ENCODE peak calls at places on chromosomes 16 and 17, in six cellular contexts. P is GM23248, T is HCT116, M is astrocyte, J is HepG2, O is H1. N is an unnamed sample.

GRCh38 chr17:38925263-38925995 is at the start of gene LASP1NB:
- DNase-seq in P (peak; percentile 44), O (peak; percentile 76), M (peak; percentile 40), J (no peak), T (no peak), N (peak; percentile 51)

GRCh38 chr17:48472485-48473281 is 42.7 kb upstream of the SKAP1 start:
- DNase-seq in T (peak; percentile 60), P (peak; percentile 83), J (no peak), M (peak; percentile 92), O (no peak), N (no peak)

GRCh38 chr17:69978056-69978646 is 96.9 kb upstream of the KCNJ16 start:
- DNase-seq in T (no peak), M (no peak), P (no peak), O (no peak), J (no peak), N (no peak)

GRCh38 chr16:2239231-2239675 is 3.0 kb downstream of the DNASE1L2 start:
- DNase-seq in P (peak; percentile 32), O (no peak), M (no peak), J (no peak), T (no peak), N (no peak)

GRCh38 chr17:45146616-45147101 is 1.6 kb upstream of the HEXIM1 start:
- DNase-seq in O (no peak), P (peak; percentile 56), M (peak; percentile 95), J (no peak), T (no peak), N (peak; percentile 95)

GRCh38 chr17:77527836-77528505 is 387.2 kb downstream of the SEC14L1 start:
- DNase-seq in O (no peak), T (no peak), J (no peak), M (no peak), P (no peak), N (no peak)

GRCh38 chr17:681738-682137 is 32.9 kb downstream of the VPS53 start:
- DNase-seq in J (no peak), M (peak; percentile 84), P (peak; percentile 79), O (no peak), T (no peak), N (no peak)

GRCh38 chr16:69017036-69017783 is 88.2 kb upstream of the HAS3 start:
- DNase-seq in O (no peak), J (no peak), P (peak; percentile 77), T (peak; percentile 82), M (peak; percentile 81), N (peak; percentile 52)

GRCh38 chr17:3798273-3799180 is 2.5 kb downstream of the ITGAE start:
- DNase-seq in J (no peak), P (peak; percentile 9), T (no peak), O (no peak), M (no peak), N (no peak)

GRCh38 chr16:21952040-21952792 is 945 bp upstream of the UQCRC2 start:
- DNase-seq in J (peak; percentile 93), M (peak; percentile 48), P (peak; percentile 89), T (peak; percentile 66), O (peak; percentile 64), N (peak; percentile 67)

GRCh38 chr16:46947900-46948547 is 25.4 kb downstream of the DNAJA2 start:
- DNase-seq in O (no peak), J (peak; percentile 71), M (peak; percentile 4), P (peak; percentile 69), T (peak; percentile 29), N (peak; percentile 59)

GRCh38 chr16:77761204-77761603 is 27.2 kb upstream of the VAT1L start:
- DNase-seq in T (no peak), O (no peak), J (no peak), P (no peak), M (no peak), N (no peak)

GRCh38 chr17:49015924-49016774 is 19.0 kb downstream of the IGF2BP1 start:
- DNase-seq in J (no peak), P (peak; percentile 47), M (no peak), T (no peak), O (peak; percentile 35), N (no peak)

GRCh38 chr17:78534492-78535284 is 42.5 kb downstream of the DNAH17 start:
- DNase-seq in O (no peak), P (no peak), T (no peak), M (no peak), J (no peak), N (no peak)

GRCh38 chr16:47069841-47070584 is 73.7 kb downstream of the NETO2 start:
- DNase-seq in P (no peak), J (no peak), O (peak; percentile 23), M (no peak), T (no peak), N (no peak)

GRCh38 chr17:82315703-82316358 is 1.6 kb downstream of the CD7 start:
- DNase-seq in M (no peak), J (no peak), P (no peak), O (no peak), T (no peak), N (no peak)

GRCh38 chr16:57842606-57843005 is 40.3 kb upstream of the KIFC3 start:
- DNase-seq in P (no peak), M (no peak), T (no peak), J (no peak), O (no peak), N (peak; percentile 36)

GRCh38 chr16:73095142-73095791 is 47.3 kb upstream of the ZFHX3 start:
- DNase-seq in O (no peak), J (no peak), M (no peak), P (no peak), T (no peak), N (no peak)

GRCh38 chr17:31113939-31114338 is 19.2 kb downstream of the NF1 start:
- DNase-seq in O (no peak), M (no peak), J (no peak), T (no peak), P (no peak), N (no peak)

GRCh38 chr17:28716740-28717577 is 709 bp downstream of the RAB34 start:
- DNase-seq in M (peak; percentile 10), J (no peak), O (no peak), P (peak; percentile 73), T (no peak), N (peak; percentile 36)

GRCh38 chr17:52837502-52837901 is 679.0 kb upstream of the CA10 start:
- DNase-seq in M (no peak), P (no peak), J (no peak), O (no peak), T (no peak), N (no peak)

GRCh38 chr16:69301187-69301586 is 10.0 kb upstream of the VPS4A start:
- DNase-seq in T (no peak), O (no peak), P (no peak), J (no peak), M (no peak), N (no peak)

GRCh38 chr16:28218109-28218508 is 6.3 kb upstream of the XPO6 start:
- DNase-seq in T (peak; percentile 47), M (no peak), P (peak; percentile 74), J (peak; percentile 56), O (no peak), N (peak; percentile 20)

GRCh38 chr17:9218068-9218635 is 196.8 kb downstream of the NTN1 start:
- DNase-seq in J (no peak), O (no peak), P (no peak), T (no peak), M (no peak), N (no peak)

GRCh38 chr17:33322063-33322462 is 29.0 kb upstream of the ASIC2 start:
- DNase-seq in M (peak; percentile 6), O (no peak), P (peak; percentile 58), J (no peak), T (no peak), N (no peak)

GRCh38 chr17:57269052-57269451 is 12.7 kb downstream of the MSI2 start:
- DNase-seq in O (no peak), M (no peak), P (no peak), J (no peak), T (no peak), N (no peak)

GRCh38 chr17:37702605-37703004 is 42.3 kb downstream of the HNF1B start:
- DNase-seq in J (no peak), P (peak; percentile 74), T (peak; percentile 33), M (peak; percentile 90), O (no peak), N (peak; percentile 91)

GRCh38 chr17:65556014-65556909 is 5.2 kb downstream of the AXIN2 start:
- DNase-seq in P (peak; percentile 80), M (no peak), J (peak; percentile 82), O (peak; percentile 96), T (peak; percentile 66), N (peak; percentile 70)

GRCh38 chr17:65558683-65559311 is 2.7 kb downstream of the AXIN2 start:
- DNase-seq in O (no peak), P (no peak), T (no peak), J (no peak), M (no peak), N (no peak)

GRCh38 chr17:65556910-65557348 is 4.5 kb downstream of the AXIN2 start:
- DNase-seq in P (peak; percentile 30), J (no peak), M (no peak), O (no peak), T (no peak), N (no peak)

GRCh38 chr17:65558311-65558682 is 3.2 kb downstream of the AXIN2 start:
- DNase-seq in T (no peak), J (no peak), O (no peak), M (no peak), P (no peak), N (no peak)

GRCh38 chr17:65557349-65558310 is 3.8 kb downstream of the AXIN2 start:
- DNase-seq in O (no peak), P (peak; percentile 79), M (peak; percentile 92), J (peak; percentile 99), T (peak; percentile 88), N (no peak)
- H3K4me3 ChIP-seq in O (peak overlapping the region; percentile 90), P (no peak overlapping the region), M (peak overlapping the region; percentile 21), J (no peak overlapping the region), T (no peak overlapping the region), N (peak overlapping the region; percentile 28)

DNA sequence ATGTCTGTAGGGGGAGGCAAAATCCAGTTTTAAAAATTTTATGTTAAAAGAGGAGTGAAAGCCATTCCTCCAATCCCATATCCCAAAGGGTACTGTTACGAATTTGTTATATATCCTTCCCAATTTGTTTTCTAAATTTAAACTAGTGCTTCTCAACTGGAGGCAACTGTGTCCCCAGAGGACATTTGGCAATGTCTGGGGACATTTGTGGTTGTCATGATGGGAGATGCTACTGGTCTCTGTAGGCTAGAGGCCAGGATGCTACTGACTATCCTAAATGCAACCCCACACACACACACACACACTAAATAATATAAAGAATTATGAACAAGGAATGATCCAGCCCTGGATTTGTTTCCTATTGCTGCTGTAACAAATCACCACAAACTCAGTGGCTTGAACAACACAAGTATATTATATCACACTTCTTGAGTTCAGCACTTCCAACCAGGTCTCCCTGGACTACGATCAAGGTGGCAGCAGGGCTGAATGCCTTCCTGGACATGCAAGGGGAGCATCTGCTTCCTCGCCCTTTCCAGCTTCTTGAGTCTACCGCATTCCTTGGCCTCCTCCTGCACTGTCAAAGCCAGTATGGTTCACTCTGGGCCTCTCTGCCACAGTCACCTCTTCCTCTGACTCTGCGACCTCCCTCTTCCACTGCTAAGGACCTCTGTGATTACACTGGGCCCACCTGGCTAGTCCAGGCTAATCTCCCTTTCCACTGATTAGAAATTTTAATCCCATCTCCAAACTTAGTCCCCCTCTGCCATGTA is 30.1 kb downstream of the ARHGAP17 start:
- DNase-seq in O (no peak), M (no peak), P (peak; percentile 36), T (no peak), J (no peak), N (no peak)
- H4K20me1 ChIP-seq in O (peaks cover 6% of the 10 kb centered on the region), M (peaks cover 8% of the 10 kb centered on the region), P (no peaks in the 10 kb centered on the region), T (no peaks in the 10 kb centered on the region), J (peaks cover 1% of the 10 kb centered on the region), N (no peaks in the 10 kb centered on the region)

GRCh38 chr16:63913278-63913677 is 1208.6 kb downstream of the CDH11 start:
- DNase-seq in T (no peak), J (no peak), P (no peak), O (no peak), M (no peak), N (no peak)
- TF ChIP-seq EZH2 in T (no peak), J (no peak), P (no peak), O (no peak), M (no peak), N (no peak)

GRCh38 chr16:56090076-56090475 is 101.2 kb upstream of the GNAO1 start:
- DNase-seq in O (no peak), M (no peak), J (no peak), P (no peak), T (no peak), N (no peak)
- H3K4me3 ChIP-seq in O (no peak overlapping the region), M (no peak overlapping the region), J (no peak overlapping the region), P (no peak overlapping the region), T (no peak overlapping the region), N (no peak overlapping the region)